ENCODE peak calls at places on chromosomes 1 and 21, in eight cellular contexts. J is PC-9, Z is fibroblast of lung, T is IMR-90, X is K562, L is SK-N-SH, P is H1, Y is hepatocyte. D is an unnamed sample.

GRCh38 chr1:156073740-156074139 is 8.5 kb downstream of the MEX3A start:
- DNase-seq in J (no peak), Z (no peak), T (no peak), X (no peak), L (no peak), P (peak; percentile 80), Y (no peak), D (peak; percentile 58)

GRCh38 chr1:94994805-94995204 is 67.9 kb upstream of the CNN3 start:
- DNase-seq in J (no peak), Z (no peak), T (no peak), X (no peak), L (no peak), P (no peak), Y (no peak), D (no peak)

GRCh38 chr1:113856011-113856410 is 15.5 kb downstream of the PTPN22 start:
- DNase-seq in J (no peak), Z (no peak), T (no peak), X (no peak), L (no peak), P (no peak), Y (no peak), D (no peak)

GRCh38 chr1:113940365-113941244 is 11.5 kb downstream of the HIPK1 start:
- DNase-seq in J (no peak), Z (no peak), T (no peak), X (no peak), L (no peak), P (no peak), Y (no peak), D (no peak)

GRCh38 chr1:95084317-95085176 is 11.8 kb upstream of the ALG14 start:
- DNase-seq in J (no peak), Z (peak; percentile 49), T (peak; percentile 21), X (peak; percentile 68), L (peak; percentile 61), P (peak; percentile 53), Y (peak; percentile 55), D (no peak)

GRCh38 chr1:47534417-47534816 is 96.6 kb downstream of the FOXD2 start:
- DNase-seq in J (no peak), Z (no peak), T (no peak), X (no peak), L (no peak), P (no peak), Y (peak; percentile 36), D (peak; percentile 94)

GRCh38 chr1:189289346-189289745 is 1188.3 kb downstream of the BRINP3 start:
- DNase-seq in J (no peak), Z (no peak), T (no peak), X (no peak), L (no peak), P (no peak), Y (no peak), D (no peak)

GRCh38 chr1:26408604-26409003 is 2.0 kb upstream of the LIN28A start:
- DNase-seq in J (peak; percentile 71), Z (peak; percentile 76), T (peak; percentile 71), X (peak; percentile 62), L (no peak), P (peak; percentile 97), Y (peak; percentile 91), D (peak; percentile 96)

GRCh38 chr1:110880708-110881374 is 7.9 kb downstream of the CD53 start:
- DNase-seq in J (no peak), Z (no peak), T (no peak), X (peak; percentile 57), L (no peak), P (no peak), Y (no peak), D (no peak)

GRCh38 chr1:46396429-46397398 is 2.6 kb downstream of the FAAH start:
- DNase-seq in J (no peak), Z (peak; percentile 27), T (peak; percentile 17), X (no peak), L (peak; percentile 22), P (no peak), Y (peak; percentile 3), D (peak; percentile 37)

GRCh38 chr1:3525551-3526482 is 71.4 kb downstream of the ARHGEF16 start:
- DNase-seq in J (no peak), Z (no peak), T (no peak), X (no peak), L (no peak), P (no peak), Y (no peak), D (no peak)

GRCh38 chr1:159919236-159919865 is 6.0 kb downstream of the TAGLN2 start:
- DNase-seq in J (no peak), Z (no peak), T (no peak), X (no peak), L (no peak), P (no peak), Y (no peak), D (peak; percentile 56)
- H4K20me1 ChIP-seq in J (peaks cover 25% of the 10 kb centered on the region), Z (no peaks in the 10 kb centered on the region), T (peaks cover 80% of the 10 kb centered on the region), X (peaks cover 39% of the 10 kb centered on the region), L (peaks cover 58% of the 10 kb centered on the region), P (peaks cover 3% of the 10 kb centered on the region), Y (no peaks in the 10 kb centered on the region), D (peaks cover 44% of the 10 kb centered on the region)

GRCh38 chr21:44509539-44509938 is 30.5 kb downstream of the KRTAP10-1 start:
- DNase-seq in J (peak; percentile 17), Z (no peak), T (no peak), X (no peak), L (peak; percentile 71), P (no peak), Y (no peak), D (peak; percentile 95)
- TF ChIP-seq CTCF in J (peak; percentile 31), Z (no peak), T (no peak), X (no peak), L (peak; percentile 35), P (no peak), Y (no peak), D (peak; percentile 28)

DNA sequence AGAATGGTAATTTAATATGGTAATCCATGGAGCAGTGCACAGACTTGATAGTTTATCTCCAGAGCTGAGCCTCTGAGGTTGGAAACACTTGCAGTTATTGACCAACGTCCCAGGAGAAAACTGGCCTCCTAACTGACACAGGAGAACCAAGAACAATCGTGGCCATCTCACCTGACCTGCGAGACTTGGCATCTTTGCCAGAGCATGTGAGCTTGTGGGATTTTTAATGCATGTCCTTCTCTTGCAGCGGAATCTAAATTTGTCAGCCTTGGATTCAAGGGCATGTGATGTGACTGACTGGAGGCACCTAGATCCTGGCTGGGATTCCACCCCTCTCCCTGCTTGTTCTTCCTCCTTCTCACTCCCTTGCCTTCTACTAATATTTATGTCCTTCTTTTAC is 27.8 kb upstream of the SLC26A9 start:
- DNase-seq in J (no peak), Z (no peak), T (no peak), X (no peak), L (no peak), P (no peak), Y (no peak), D (no peak)
- H3K27ac ChIP-seq in J (peak overlapping the region; percentile 25), Z (no peak overlapping the region), T (no peak overlapping the region), X (no peak overlapping the region), L (no peak overlapping the region), P (no peak overlapping the region), Y (no peak overlapping the region), D (no peak overlapping the region)

DNA sequence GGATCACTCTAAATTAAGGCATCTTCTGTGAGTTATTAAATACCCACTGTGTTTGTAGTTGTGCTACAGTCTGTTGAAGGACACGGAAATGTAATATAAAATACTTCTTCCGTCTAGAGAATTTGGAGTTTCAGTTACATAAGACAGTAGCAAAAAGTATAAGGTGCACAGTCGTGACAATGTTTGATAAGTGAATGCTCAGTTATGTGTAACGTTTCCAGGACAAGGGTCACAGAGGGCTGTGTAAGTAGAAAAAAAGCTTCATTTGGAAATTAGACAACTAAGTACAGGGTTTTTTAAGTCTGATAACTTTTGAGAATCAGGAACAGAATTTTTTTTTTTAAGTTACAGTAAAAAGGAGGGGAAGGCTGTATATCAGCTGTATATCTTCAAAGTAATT is 27.5 kb downstream of the SRSF11 start:
- DNase-seq in J (no peak), Z (no peak), T (no peak), X (no peak), L (no peak), P (no peak), Y (no peak), D (no peak)
- H4K20me1 ChIP-seq in J (peaks cover 21% of the 10 kb centered on the region), Z (no peaks in the 10 kb centered on the region), T (no peaks in the 10 kb centered on the region), X (no peaks in the 10 kb centered on the region), L (no peaks in the 10 kb centered on the region), P (peaks cover 1% of the 10 kb centered on the region), Y (peaks cover 1% of the 10 kb centered on the region), D (peaks cover 7% of the 10 kb centered on the region)

DNA sequence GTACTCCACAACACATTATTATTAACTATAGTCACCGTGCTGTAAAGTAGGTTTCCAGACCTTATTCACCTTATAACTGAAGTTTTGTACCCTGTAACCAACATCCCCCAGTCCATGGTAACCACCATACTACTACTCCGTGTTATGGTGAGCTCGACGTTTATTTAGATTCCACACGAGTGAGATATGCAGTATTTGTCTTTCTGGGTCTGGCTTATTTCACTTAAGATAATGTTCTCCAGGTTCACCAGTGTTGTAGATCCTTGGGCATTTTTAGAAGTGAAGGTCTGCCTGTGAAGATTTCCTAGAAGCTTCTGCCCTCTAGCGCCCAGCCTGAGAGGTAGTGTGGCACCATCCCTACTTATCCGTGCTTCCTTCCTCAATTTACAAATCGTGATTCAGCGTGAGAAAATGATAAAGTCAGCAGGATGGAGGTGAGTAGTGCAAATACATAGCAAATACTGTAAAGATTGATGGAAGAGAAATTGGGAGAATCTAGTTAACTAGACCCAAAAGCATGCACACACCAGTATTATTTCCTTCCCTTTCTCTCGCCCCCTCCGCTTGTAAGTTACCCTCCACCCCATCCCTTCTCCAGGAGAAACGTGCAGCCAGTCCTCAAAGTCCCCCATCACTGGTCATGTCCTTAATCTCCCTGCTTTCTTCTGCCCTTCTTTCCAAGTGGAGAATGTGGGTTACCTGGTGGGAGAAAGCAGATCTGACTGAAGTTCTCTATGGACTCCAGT is 36.0 kb upstream of the DISC1 start:
- DNase-seq in J (peak; percentile 34), Z (peak; percentile 75), T (peak; percentile 83), X (no peak), L (peak; percentile 60), P (peak; percentile 52), Y (peak; percentile 80), D (peak; percentile 46)
- TF ChIP-seq CTCF in J (peak; percentile 82), Z (peak; percentile 89), T (peak; percentile 79), X (peak; percentile 81), L (peak; percentile 84), P (peak; percentile 50), Y (peak; percentile 76), D (peak; percentile 86)

D was measured in osteoblast.